ENCODE peak calls at places on chromosomes 16 and 17, in ten cellular contexts. R is CD4-positive, alpha-beta memory T cell; S is dorsolateral prefrontal cortex; Y is mesendoderm; J is fibroblast of villous mesenchyme; L is tibial artery; B is BE2C; E is T-helper 2 cell; F is NT2/D1; X is NCI-H69. P is an unnamed sample.

GRCh38 chr16:79009911-79010310 is 590.6 kb downstream of the MAF start:
- DNase-seq in R (no peak), J (no peak), S (no peak), E (no peak), L (no peak), B (no peak), F (no peak), Y (no peak), X (no peak), P (no peak)

GRCh38 chr17:3963214-3964201 is 729 bp downstream of the ATP2A3 start:
- DNase-seq in Y (no peak), S (no peak), B (no peak), L (no peak), J (no peak), E (peak), F (no peak), X (peak), R (peak), P (peak)

GRCh38 chr17:45160505-45161287 is 979 bp upstream of the HEXIM2 start:
- DNase-seq in B (peak), E (peak), J (peak), Y (peak), S (peak), F (no peak), X (peak), L (no peak), R (no peak), P (peak)

GRCh38 chr17:11264183-11264871 is 23.3 kb downstream of the SHISA6 start:
- DNase-seq in J (no peak), Y (peak), F (no peak), S (no peak), X (no peak), R (no peak), B (no peak), E (no peak), L (no peak), P (peak)

GRCh38 chr17:8365143-8365542 is 11.4 kb downstream of the KRABD2 start:
- DNase-seq in F (no peak), S (no peak), E (no peak), X (no peak), B (no peak), R (no peak), Y (no peak), J (no peak), L (no peak), P (no peak)

GRCh38 chr16:89620406-89620841 is 7.0 kb downstream of the DPEP1 start:
- DNase-seq in R (no peak), L (no peak), B (no peak), X (no peak), E (no peak), S (no peak), F (no peak), J (no peak), Y (no peak), P (no peak)

GRCh38 chr17:66964083-66964771 is at the start of gene CACNG4:
- DNase-seq in X (peak), L (no peak), E (no peak), B (peak), F (no peak), S (no peak), Y (peak), J (no peak), R (no peak), P (no peak)

GRCh38 chr17:75262112-75262606 is 480 bp downstream of the MRPS7 start:
- DNase-seq in R (no peak), E (no peak), X (peak), L (no peak), Y (peak), B (no peak), F (no peak), J (no peak), S (no peak), P (no peak)

GRCh38 chr17:72515291-72516065 is 394.7 kb downstream of the SOX9 start:
- DNase-seq in J (peak), B (peak), S (no peak), E (no peak), X (peak), Y (peak), F (no peak), L (no peak), R (no peak), P (no peak)

GRCh38 chr16:28898266-28898665 is 20.0 kb downstream of the ATP2A1 start:
- DNase-seq in L (no peak), B (no peak), S (no peak), J (no peak), R (no peak), F (no peak), X (no peak), Y (peak), E (no peak), P (no peak)

GRCh38 chr16:53041196-53041977 is 11.3 kb downstream of the CHD9NB start:
- DNase-seq in J (peak), S (no peak), F (peak), Y (peak), E (no peak), B (peak), X (peak), R (no peak), L (peak), P (peak)

GRCh38 chr16:50448522-50448921 is 79.7 kb upstream of the BRD7 start:
- DNase-seq in F (no peak), B (peak), Y (peak), S (no peak), X (peak), E (no peak), J (no peak), L (no peak), R (no peak), P (no peak)

GRCh38 chr16:80309178-80309577 is 231.6 kb upstream of the DYNLRB2 start:
- DNase-seq in B (no peak), F (no peak), X (no peak), S (no peak), Y (no peak), L (no peak), R (no peak), J (peak), E (no peak), P (no peak)

GRCh38 chr16:56977823-56978430 is 11.4 kb upstream of the NLRC5 start:
- DNase-seq in R (no peak), X (no peak), S (no peak), F (no peak), Y (no peak), J (no peak), L (no peak), B (no peak), E (no peak), P (no peak)

GRCh38 chr16:48965391-48965790 is 316.2 kb downstream of the CBLN1 start:
- DNase-seq in R (no peak), F (no peak), L (no peak), E (no peak), S (no peak), X (peak), Y (no peak), J (peak), B (no peak), P (no peak)

GRCh38 chr17:72611172-72611571 is 481.3 kb downstream of the SLC39A11 start:
- DNase-seq in R (no peak), Y (no peak), B (no peak), S (no peak), E (no peak), L (no peak), X (no peak), J (no peak), F (no peak), P (no peak)

GRCh38 chr16:5228369-5228768 is 130.8 kb upstream of the EEF2KMT start:
- DNase-seq in B (no peak), X (no peak), S (no peak), L (no peak), J (no peak), R (no peak), F (no peak), E (no peak), Y (peak), P (no peak)

GRCh38 chr16:10371592-10371991 is 14.3 kb upstream of the ATF7IP2 start:
- DNase-seq in J (no peak), R (no peak), L (no peak), E (no peak), X (no peak), S (no peak), B (no peak), F (no peak), Y (no peak), P (no peak)

GRCh38 chr17:8144401-8145295 is 7.6 kb downstream of the PER1 start:
- DNase-seq in B (no peak), L (no peak), J (no peak), Y (no peak), R (peak), S (no peak), X (no peak), E (no peak), F (no peak), P (no peak)

GRCh38 chr16:20956319-20956718 is 55.7 kb downstream of the LYRM1 start:
- DNase-seq in L (no peak), R (no peak), X (no peak), Y (no peak), E (no peak), J (peak), S (no peak), F (no peak), B (no peak), P (no peak)

GRCh38 chr16:50304467-50305440 is 38.4 kb downstream of the ADCY7 start:
- DNase-seq in X (no peak), E (no peak), S (peak), R (no peak), F (no peak), Y (no peak), J (no peak), L (no peak), B (no peak), P (no peak)

GRCh38 chr17:50864747-50865059 is 1.5 kb downstream of the TOB1 start:
- DNase-seq in Y (no peak), F (no peak), R (no peak), S (no peak), X (no peak), L (no peak), J (no peak), E (no peak), B (no peak), P (no peak)

GRCh38 chr17:61253293-61253801 is 146.3 kb upstream of the TBX2 start:
- DNase-seq in R (no peak), X (no peak), S (no peak), E (no peak), F (no peak), L (peak), Y (no peak), J (peak), B (no peak), P (no peak)

GRCh38 chr17:27975146-27976011 is 67.1 kb upstream of the NLK start:
- DNase-seq in J (no peak), E (no peak), L (no peak), B (no peak), Y (no peak), X (peak), F (no peak), S (peak), R (no peak), P (no peak)

GRCh38 chr17:55351027-55351625 is 70.5 kb downstream of the MMD start:
- DNase-seq in R (no peak), F (no peak), J (no peak), L (no peak), E (no peak), S (no peak), Y (no peak), B (no peak), X (no peak), P (no peak)

GRCh38 chr17:41695954-41696720 is 7.5 kb downstream of the EIF1 start:
- DNase-seq in L (no peak), Y (peak), R (peak), F (no peak), X (peak), J (peak), E (peak), B (peak), S (no peak), P (peak)

GRCh38 chr17:46782250-46782953 is 36.1 kb downstream of the WNT3 start:
- DNase-seq in B (peak), L (no peak), R (no peak), J (peak), X (peak), F (no peak), S (no peak), Y (peak), E (no peak), P (peak)

GRCh38 chr16:24198807-24199533 is 57.2 kb upstream of the CACNG3 start:
- DNase-seq in F (no peak), Y (no peak), L (no peak), B (no peak), X (no peak), S (no peak), R (no peak), E (no peak), J (no peak), P (no peak)

GRCh38 chr17:43669971-43670644 is 8.4 kb upstream of the MEOX1 start:
- DNase-seq in F (no peak), J (peak), L (no peak), E (no peak), R (no peak), X (peak), S (no peak), B (no peak), Y (peak), P (no peak)

GRCh38 chr16:14378131-14378551 is 251.9 kb downstream of the PARN start:
- DNase-seq in R (no peak), X (peak), F (no peak), B (no peak), L (no peak), E (no peak), J (peak), Y (peak), S (no peak), P (no peak)

GRCh38 chr16:81711609-81712329 is 67.3 kb upstream of the PLCG2 start:
- DNase-seq in L (no peak), B (no peak), F (no peak), X (peak), E (no peak), S (no peak), R (no peak), Y (peak), J (peak), P (peak)

GRCh38 chr16:75097941-75098897 is 18.4 kb downstream of the LDHD start:
- DNase-seq in J (no peak), E (peak), B (no peak), X (no peak), F (no peak), L (no peak), Y (no peak), S (no peak), R (peak), P (no peak)

GRCh38 chr17:67290994-67291362 is 46.0 kb upstream of the HELZ start:
- DNase-seq in L (no peak), S (no peak), Y (peak), B (no peak), R (no peak), X (no peak), E (no peak), F (no peak), J (no peak), P (no peak)

GRCh38 chr16:24151482-24151939 is 104.6 kb upstream of the CACNG3 start:
- DNase-seq in E (no peak), R (peak), F (peak), Y (peak), L (no peak), X (peak), J (no peak), B (no peak), S (no peak), P (no peak)

GRCh38 chr17:74274703-74275340 is 788 bp downstream of the DNAI2 start:
- DNase-seq in R (no peak), E (no peak), L (no peak), Y (no peak), X (peak), S (no peak), B (no peak), J (no peak), F (no peak), P (peak)

GRCh38 chr16:77435240-77435819 is 496 bp upstream of the ADAMTS18 start:
- DNase-seq in X (peak), E (no peak), L (no peak), B (no peak), J (no peak), S (no peak), R (no peak), F (no peak), Y (peak), P (no peak)

GRCh38 chr17:57880086-57880456 is 30.2 kb upstream of the MRPS23 start:
- DNase-seq in B (no peak), S (no peak), J (no peak), R (peak), E (no peak), L (no peak), X (no peak), Y (no peak), F (no peak), P (no peak)

P was measured in KBM-7.